ENCODE peak calls at places on chromosomes 11 and 22, in ten cellular contexts. L is fibroblast of lung; X is stimulated activated CD4-positive, alpha-beta T cell treated with anti-CD3 and anti-CD28 coated beads, Interleukin-1b, Interleukin-23, amount 100 ng/mL, for 4 hours; M is mucosa of descending colon; P is left kidney; F is globus pallidus; O is fibroblast of pulmonary artery; N is GM13977; Y is HEK293T; I is SW 1271. D is an unnamed sample.

GRCh38 chr22:37454857-37455686 is 27.8 kb upstream of the ELFN2 start:
- DNase-seq in M (no peak), F (no peak), N (no peak), X (no peak), Y (no peak), P (peak; percentile 58), O (peak; percentile 90), L (peak; percentile 79), I (no peak), D (peak; percentile 74)

GRCh38 chr22:17434856-17435255 is 65.6 kb downstream of the CECR2 start:
- DNase-seq in X (no peak), P (peak; percentile 64), M (no peak), O (no peak), L (peak; percentile 8), F (peak; percentile 47), Y (no peak), N (no peak), I (no peak), D (no peak)

GRCh38 chr22:31093956-31094622 is 13.0 kb downstream of the SMTN start:
- DNase-seq in X (no peak), P (no peak), M (no peak), Y (no peak), I (no peak), L (no peak), F (peak; percentile 49), O (no peak), N (peak; percentile 28), D (no peak)

GRCh38 chr22:29726512-29727247 is 6.9 kb downstream of the CABP7 start:
- DNase-seq in P (no peak), N (no peak), O (no peak), Y (no peak), X (no peak), M (no peak), I (no peak), L (no peak), F (no peak), D (no peak)

GRCh38 chr11:15923169-15923568 is 433.2 kb downstream of the SOX6 start:
- DNase-seq in Y (no peak), N (no peak), X (no peak), P (peak; percentile 60), F (peak; percentile 16), L (no peak), O (no peak), M (no peak), I (no peak), D (peak; percentile 25)

GRCh38 chr11:59753650-59754493 is 1.3 kb upstream of the STX3 start:
- DNase-seq in N (peak; percentile 92), Y (peak; percentile 87), M (peak; percentile 91), F (peak; percentile 81), O (peak; percentile 79), X (peak; percentile 79), L (peak; percentile 74), I (peak; percentile 46), P (peak; percentile 89), D (peak; percentile 86)

GRCh38 chr11:45212566-45213315 is 66.3 kb downstream of the PRDM11 start:
- DNase-seq in Y (peak; percentile 41), O (no peak), L (no peak), P (no peak), F (no peak), I (no peak), X (no peak), M (no peak), N (no peak), D (no peak)

GRCh38 chr11:121930004-121930965 is 185.7 kb downstream of the BLID start:
- DNase-seq in F (peak; percentile 56), O (peak; percentile 46), M (no peak), X (no peak), N (peak; percentile 16), Y (no peak), P (peak; percentile 95), I (no peak), L (peak; percentile 36), D (no peak)

GRCh38 chr11:26987205-26987604 is 6.7 kb upstream of the FIBIN start:
- DNase-seq in P (no peak), X (no peak), L (no peak), F (no peak), I (no peak), N (no peak), M (no peak), O (peak; percentile 18), Y (no peak), D (no peak)

GRCh38 chr11:14891143-14892035 is 642 bp downstream of the CYP2R1 start:
- DNase-seq in Y (peak; percentile 86), O (peak; percentile 91), I (peak; percentile 66), L (peak; percentile 89), P (peak; percentile 96), N (peak; percentile 82), M (peak; percentile 94), X (peak; percentile 72), F (peak; percentile 79), D (peak; percentile 92)

GRCh38 chr11:19962795-19963163 is 197.5 kb downstream of the DBX1 start:
- DNase-seq in X (no peak), F (no peak), P (peak; percentile 56), Y (no peak), N (no peak), L (peak; percentile 95), I (no peak), M (no peak), O (peak; percentile 67), D (no peak)

GRCh38 chr11:76783901-76784813 is 1.0 kb downstream of the TSKU start:
- DNase-seq in M (peak; percentile 72), X (no peak), F (no peak), I (peak; percentile 27), L (peak; percentile 73), N (no peak), P (peak; percentile 97), Y (peak; percentile 53), O (peak; percentile 61), D (peak; percentile 73)

GRCh38 chr11:47499614-47500013 is 50.7 kb upstream of the RAPSN start:
- DNase-seq in O (no peak), X (no peak), Y (no peak), P (peak; percentile 7), N (no peak), F (peak; percentile 31), I (no peak), M (no peak), L (no peak), D (no peak)

GRCh38 chr11:134139873-134140331 is 71.0 kb downstream of the JAM3 start:
- DNase-seq in M (no peak), P (peak; percentile 86), N (peak; percentile 70), L (peak; percentile 89), O (peak; percentile 92), F (peak; percentile 93), I (no peak), X (peak; percentile 18), Y (peak; percentile 75), D (peak; percentile 86)

D was measured in lung microvascular endothelial cell.